ENCODE peak calls at places on chromosomes 4 and X, in four cellular contexts. R is PC-9, J is astrocyte of the spinal cord, O is bronchial epithelial cell. K is an unnamed sample.
A peak's percentile ranks its signal among the peaks of the same experiment; 100 is the strongest.

GRCh38 chr4:147173317-147173716 is 227.7 kb upstream of the TTC29 start:
- DNase-seq in R (no peak), J (no peak), O (no peak), K (no peak)

GRCh38 chrX:96774116-96774515 is 89.5 kb downstream of the DIAPH2 start:
- DNase-seq in R (no peak), J (no peak), O (no peak), K (no peak)

GRCh38 chr4:113049421-113050355 is at the start of gene ANK2:
- DNase-seq in R (no peak), J (peak; percentile 36), O (no peak), K (peak; percentile 86)

GRCh38 chr4:15689540-15689939 is 7.9 kb downstream of the FAM200B start:
- DNase-seq in R (no peak), J (no peak), O (no peak), K (no peak)

GRCh38 chr4:16783119-16783518 is 115.3 kb downstream of the LDB2 start:
- DNase-seq in R (no peak), J (peak; percentile 44), O (no peak), K (no peak)

GRCh38 chr4:3399277-3400194 is 42.2 kb upstream of the HGFAC start:
- DNase-seq in R (no peak), J (peak; percentile 42), O (peak; percentile 24), K (no peak)

GRCh38 chr4:158170691-158171455 is 2.0 kb downstream of the GASK1B start:
- DNase-seq in R (no peak), J (no peak), O (peak; percentile 91), K (peak; percentile 40)

GRCh38 chr4:94390804-94391410 is 48.3 kb upstream of the HPGDS start:
- DNase-seq in R (no peak), J (peak; percentile 16), O (no peak), K (no peak)

GRCh38 chr4:152220201-152220666 is 315.7 kb downstream of the FBXW7 start:
- DNase-seq in R (no peak), J (peak; percentile 21), O (peak; percentile 66), K (no peak)

GRCh38 chr4:65623509-65623908 is 46.8 kb downstream of the EPHA5 start:
- DNase-seq in R (no peak), J (peak; percentile 83), O (peak; percentile 79), K (no peak)

GRCh38 chrX:155026727-155027508 is at the start of gene FUNDC2:
- DNase-seq in R (peak; percentile 57), J (peak; percentile 95), O (peak; percentile 79), K (peak; percentile 89)

GRCh38 chr4:57553695-57554094 is 443.5 kb upstream of the IGFBP7 start:
- DNase-seq in R (no peak), J (no peak), O (no peak), K (no peak)
- TF ChIP-seq CTCF in R (no peak), J (no peak), O (no peak), K (no peak)

DNA sequence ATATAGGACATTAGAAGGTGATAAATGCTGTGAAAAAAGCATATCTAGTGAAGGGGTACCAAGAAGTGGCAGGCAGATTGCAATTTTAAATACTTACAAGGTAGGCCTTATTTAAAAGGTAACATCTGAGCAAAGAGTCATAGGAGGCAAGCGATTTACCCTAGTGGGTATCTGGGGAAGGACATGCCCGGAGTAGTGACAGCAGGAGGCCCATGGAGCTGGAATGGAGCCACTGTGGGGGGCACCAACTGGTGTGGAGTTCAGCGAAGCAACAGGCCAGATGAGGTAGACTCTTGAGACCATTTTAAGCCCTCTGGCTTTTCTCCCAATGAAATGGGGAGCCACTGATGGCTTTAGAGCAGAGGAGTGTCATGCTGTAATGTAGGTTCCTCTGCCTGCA is 37.3 kb downstream of the SEC24D start:
- DNase-seq in R (no peak), J (no peak), O (no peak), K (no peak)
- TF ChIP-seq CTCF in R (no peak), J (peak; percentile 17), O (peak; percentile 1), K (peak; percentile 60)

GRCh38 chr4:154349829-154350228 is 141.8 kb downstream of the DCHS2 start:
- DNase-seq in R (no peak), J (no peak), O (peak; percentile 37), K (no peak)
- TF ChIP-seq CTCF in R (peak; percentile 49), J (peak; percentile 51), O (peak; percentile 42), K (peak; percentile 29)

GRCh38 chrX:70234355-70234754 is at the start of gene AWAT1:
- DNase-seq in R (peak; percentile 44), J (no peak), O (no peak), K (no peak)
- TF ChIP-seq CTCF in R (no peak), J (no peak), O (no peak), K (no peak)

DNA sequence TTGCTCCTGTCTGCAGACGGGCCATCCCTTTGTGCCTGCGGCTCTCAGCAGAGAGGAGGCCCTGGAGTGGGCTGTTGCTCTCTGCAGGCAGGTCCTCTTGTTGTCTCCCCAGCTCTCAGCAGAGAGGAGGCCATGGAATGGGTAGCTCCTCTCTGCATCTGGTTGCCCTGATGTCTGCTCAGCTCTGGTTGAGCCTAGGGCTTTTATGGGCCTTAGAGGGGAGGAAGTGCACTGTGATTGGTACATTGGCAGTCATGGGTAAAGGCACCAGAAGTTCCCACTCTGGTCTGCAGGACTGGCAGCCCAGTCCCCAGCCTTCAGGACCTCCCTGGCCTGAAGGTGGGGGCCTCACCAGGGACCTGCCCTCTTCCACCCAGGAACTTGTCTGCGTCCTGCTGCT is 21.5 kb downstream of the SPON2 start:
- DNase-seq in R (no peak), J (no peak), O (no peak), K (no peak)
- TF ChIP-seq CTCF in R (no peak), J (no peak), O (no peak), K (no peak)

K was measured in glutamatergic neuron.